ENCODE peak calls at places on chromosomes 5 and 9, in nine cellular contexts. One of them, this sample, is unnamed.

GRCh38 chr9:134341306-134341705 is 15.1 kb downstream of the RXRA start:
- DNase-seq in left kidney: no peak
- DNase-seq in BE2C: no peak
- DNase-seq in stromal cell of bone marrow: no peak
- DNase-seq in neural progenitor cell: no peak
- DNase-seq in NCI-H1092: no peak
- DNase-seq in ovary: no peak
- DNase-seq in nucleus accumbens: no peak
- DNase-seq in AG10803: no peak
- DNase-seq in this sample: no peak

GRCh38 chr5:41325074-41325473 is 111.7 kb upstream of the C6 start:
- DNase-seq in left kidney: no peak
- DNase-seq in BE2C: no peak
- DNase-seq in stromal cell of bone marrow: no peak
- DNase-seq in neural progenitor cell: no peak
- DNase-seq in NCI-H1092: no peak
- DNase-seq in ovary: no peak
- DNase-seq in nucleus accumbens: no peak
- DNase-seq in AG10803: no peak
- DNase-seq in this sample: no peak

GRCh38 chr5:9865574-9865973 is 235.4 kb upstream of the TAS2R1 start:
- DNase-seq in left kidney: no peak
- DNase-seq in BE2C: no peak
- DNase-seq in stromal cell of bone marrow: no peak
- DNase-seq in neural progenitor cell: no peak
- DNase-seq in NCI-H1092: no peak
- DNase-seq in ovary: no peak
- DNase-seq in nucleus accumbens: no peak
- DNase-seq in AG10803: no peak
- DNase-seq in this sample: no peak

GRCh38 chr5:38814879-38815278 is 30.9 kb upstream of the OSMR start:
- DNase-seq in left kidney: no peak
- DNase-seq in BE2C: no peak
- DNase-seq in stromal cell of bone marrow: no peak
- DNase-seq in neural progenitor cell: no peak
- DNase-seq in NCI-H1092: no peak
- DNase-seq in ovary: no peak
- DNase-seq in nucleus accumbens: no peak
- DNase-seq in AG10803: no peak
- DNase-seq in this sample: no peak

GRCh38 chr9:20684865-20685696 is 1.0 kb downstream of the FOCAD start:
- DNase-seq in left kidney: no peak
- DNase-seq in BE2C: no peak
- DNase-seq in stromal cell of bone marrow: peak; percentile 57
- DNase-seq in neural progenitor cell: no peak
- DNase-seq in NCI-H1092: no peak
- DNase-seq in ovary: no peak
- DNase-seq in nucleus accumbens: no peak
- DNase-seq in AG10803: peak; percentile 74
- DNase-seq in this sample: peak; percentile 25

GRCh38 chr5:14959443-14960119 is 88.0 kb upstream of the ANKH start:
- DNase-seq in left kidney: peak; percentile 31
- DNase-seq in BE2C: no peak
- DNase-seq in stromal cell of bone marrow: no peak
- DNase-seq in neural progenitor cell: no peak
- DNase-seq in NCI-H1092: no peak
- DNase-seq in ovary: no peak
- DNase-seq in nucleus accumbens: no peak
- DNase-seq in AG10803: no peak
- DNase-seq in this sample: no peak

GRCh38 chr5:50667653-50668403 is 1.4 kb downstream of the PARP8 start:
- DNase-seq in left kidney: peak; percentile 88
- DNase-seq in BE2C: peak; percentile 21
- DNase-seq in stromal cell of bone marrow: peak; percentile 21
- DNase-seq in neural progenitor cell: peak; percentile 85
- DNase-seq in NCI-H1092: peak; percentile 36
- DNase-seq in ovary: peak; percentile 76
- DNase-seq in nucleus accumbens: no peak
- DNase-seq in AG10803: peak; percentile 28
- DNase-seq in this sample: no peak

GRCh38 chr9:100838857-100839256 is 189.7 kb upstream of the PLPPR1 start:
- DNase-seq in left kidney: no peak
- DNase-seq in BE2C: no peak
- DNase-seq in stromal cell of bone marrow: no peak
- DNase-seq in neural progenitor cell: no peak
- DNase-seq in NCI-H1092: no peak
- DNase-seq in ovary: no peak
- DNase-seq in nucleus accumbens: no peak
- DNase-seq in AG10803: no peak
- DNase-seq in this sample: no peak

GRCh38 chr9:98222885-98223640 is 30.6 kb upstream of the CORO2A start:
- DNase-seq in left kidney: no peak
- DNase-seq in BE2C: no peak
- DNase-seq in stromal cell of bone marrow: peak; percentile 95
- DNase-seq in neural progenitor cell: no peak
- DNase-seq in NCI-H1092: no peak
- DNase-seq in ovary: no peak
- DNase-seq in nucleus accumbens: no peak
- DNase-seq in AG10803: peak; percentile 100
- DNase-seq in this sample: no peak

GRCh38 chr9:136764301-136764891 is at the start of gene LCN15:
- DNase-seq in left kidney: no peak
- DNase-seq in BE2C: no peak
- DNase-seq in stromal cell of bone marrow: no peak
- DNase-seq in neural progenitor cell: no peak
- DNase-seq in NCI-H1092: peak; percentile 27
- DNase-seq in ovary: no peak
- DNase-seq in nucleus accumbens: no peak
- DNase-seq in AG10803: no peak
- DNase-seq in this sample: no peak

This sample was measured in frontal cortex.